ENCODE peak calls at places on chromosome 9, in five cellular contexts. One of them, this sample, is unnamed.

GRCh38 chr9:92055624-92056023 is 59.6 kb downstream of the SPTLC1 start:
- DNase-seq in mesenchymal stem cell: no peak
- DNase-seq in H1: no peak
- DNase-seq in neuronal stem cell: peak
- DNase-seq in H9: no peak
- DNase-seq in this sample: no peak

GRCh38 chr9:114078021-114078780 is at the start of gene AMBP:
- DNase-seq in H9: no peak
- DNase-seq in H1: no peak
- DNase-seq in neuronal stem cell: no peak
- DNase-seq in mesenchymal stem cell: no peak
- DNase-seq in this sample: no peak

GRCh38 chr9:10366171-10366779 is 246.5 kb downstream of the PTPRD start:
- DNase-seq in neuronal stem cell: peak
- DNase-seq in mesenchymal stem cell: peak
- DNase-seq in H1: no peak
- DNase-seq in H9: no peak
- DNase-seq in this sample: peak

GRCh38 chr9:95003694-95004451 is 277.4 kb downstream of the AOPEP start:
- DNase-seq in H1: no peak
- DNase-seq in H9: peak
- DNase-seq in neuronal stem cell: no peak
- DNase-seq in mesenchymal stem cell: peak
- DNase-seq in this sample: peak

GRCh38 chr9:128043467-128043868 is 23.7 kb downstream of the NAIF1 start:
- DNase-seq in H1: no peak
- DNase-seq in mesenchymal stem cell: no peak
- DNase-seq in neuronal stem cell: no peak
- DNase-seq in H9: no peak
- DNase-seq in this sample: no peak

GRCh38 chr9:83583151-83584014 is 39.6 kb upstream of the IDNK start:
- DNase-seq in H1: peak
- DNase-seq in mesenchymal stem cell: peak
- DNase-seq in neuronal stem cell: peak
- DNase-seq in H9: peak
- DNase-seq in this sample: peak

GRCh38 chr9:108259917-108260675 is 595.7 kb downstream of the ACTL7B start:
- DNase-seq in neuronal stem cell: no peak
- DNase-seq in H1: no peak
- DNase-seq in mesenchymal stem cell: peak
- DNase-seq in H9: no peak
- DNase-seq in this sample: no peak

GRCh38 chr9:34375901-34376595 is 650 bp downstream of the MYORG start:
- DNase-seq in H9: peak
- DNase-seq in H1: no peak
- DNase-seq in mesenchymal stem cell: peak
- DNase-seq in neuronal stem cell: peak
- DNase-seq in this sample: peak

GRCh38 chr9:114392749-114393112 is 4.9 kb upstream of the AKNA start:
- DNase-seq in mesenchymal stem cell: no peak
- DNase-seq in H9: no peak
- DNase-seq in H1: no peak
- DNase-seq in neuronal stem cell: no peak
- DNase-seq in this sample: no peak

GRCh38 chr9:61671276-61671973 is 481.6 kb downstream of the SPATA31A7 start:
- DNase-seq in H9: peak
- DNase-seq in neuronal stem cell: no peak
- DNase-seq in mesenchymal stem cell: no peak
- DNase-seq in H1: no peak
- DNase-seq in this sample: peak

GRCh38 chr9:15909297-15909696 is 356.5 kb downstream of the CCDC171 start:
- DNase-seq in mesenchymal stem cell: no peak
- DNase-seq in H9: no peak
- DNase-seq in H1: no peak
- DNase-seq in neuronal stem cell: no peak
- DNase-seq in this sample: peak

DNA sequence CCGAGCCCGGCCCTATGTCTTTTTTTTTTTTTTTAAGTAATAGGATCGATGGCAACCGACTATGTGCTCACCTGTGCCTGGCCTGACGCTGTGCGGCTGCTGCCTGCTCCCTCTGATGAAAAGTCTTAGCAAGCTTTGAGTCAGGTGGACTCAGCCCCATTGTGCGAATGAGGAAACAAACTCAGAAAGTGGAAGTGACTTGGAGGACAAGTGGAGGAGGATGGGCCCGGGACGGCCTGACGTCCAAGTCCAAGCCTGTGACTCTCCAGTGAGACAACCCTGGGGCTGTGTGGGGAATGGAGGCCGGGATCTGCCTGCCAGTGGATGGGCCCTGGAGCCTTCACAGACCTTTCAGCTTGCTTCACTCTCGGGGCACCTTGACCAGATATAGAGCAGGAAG is 57.9 kb downstream of the EXD3 start:
- DNase-seq in H9: no peak
- DNase-seq in mesenchymal stem cell: no peak
- DNase-seq in neuronal stem cell: no peak
- DNase-seq in H1: no peak
- DNase-seq in this sample: no peak
- H2AFZ ChIP-seq in H9: no peak
- H2AFZ ChIP-seq in mesenchymal stem cell: no peak
- H2AFZ ChIP-seq in neuronal stem cell: no peak
- H2AFZ ChIP-seq in H1: no peak
- H2AFZ ChIP-seq in this sample: no peak

DNA sequence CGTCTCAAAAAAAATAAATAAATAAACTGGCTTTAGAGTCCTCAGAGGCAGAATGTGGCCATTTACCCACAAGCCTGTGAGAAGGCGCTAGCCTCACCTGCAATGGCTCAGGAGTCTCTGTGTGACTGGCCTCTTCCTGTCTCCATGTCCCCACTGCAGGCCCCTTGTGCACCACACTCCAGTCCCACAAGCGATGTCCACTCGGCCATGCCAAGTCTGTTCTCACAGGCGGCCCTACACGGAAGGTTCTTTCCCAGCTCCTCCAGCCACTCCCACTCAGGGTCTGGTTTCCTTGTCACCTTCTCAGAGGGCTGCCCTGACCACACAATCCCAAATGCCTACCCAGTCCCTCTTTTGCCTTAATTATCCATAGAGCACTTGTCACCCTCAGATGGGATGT is 38.2 kb downstream of the POLR1E start:
- DNase-seq in H1: no peak
- DNase-seq in mesenchymal stem cell: no peak
- DNase-seq in neuronal stem cell: no peak
- DNase-seq in H9: no peak
- DNase-seq in this sample: no peak
- H2BK12ac ChIP-seq in H1: no peak
- H2BK12ac ChIP-seq in mesenchymal stem cell: no peak
- H2BK12ac ChIP-seq in neuronal stem cell: no peak
- H2BK12ac ChIP-seq in H9: no peak
- H2BK12ac ChIP-seq in this sample: no peak

GRCh38 chr9:36833954-36834353 is 200.1 kb downstream of the PAX5 start:
- DNase-seq in H9: peak
- DNase-seq in neuronal stem cell: no peak
- DNase-seq in H1: peak
- DNase-seq in mesenchymal stem cell: no peak
- DNase-seq in this sample: no peak
- H2AFZ ChIP-seq in H9: no peak
- H2AFZ ChIP-seq in neuronal stem cell: no peak
- H2AFZ ChIP-seq in H1: no peak
- H2AFZ ChIP-seq in mesenchymal stem cell: no peak
- H2AFZ ChIP-seq in this sample: no peak

GRCh38 chr9:131734781-131735180 is 5.1 kb downstream of the RAPGEF1 start:
- DNase-seq in neuronal stem cell: no peak
- DNase-seq in H1: no peak
- DNase-seq in H9: no peak
- DNase-seq in mesenchymal stem cell: no peak
- DNase-seq in this sample: no peak
- H2BK12ac ChIP-seq in neuronal stem cell: no peak
- H2BK12ac ChIP-seq in H1: no peak
- H2BK12ac ChIP-seq in H9: no peak
- H2BK12ac ChIP-seq in mesenchymal stem cell: peak
- H2BK12ac ChIP-seq in this sample: no peak

GRCh38 chr9:131103024-131103423 is 6.7 kb downstream of the AIF1L start:
- DNase-seq in H9: no peak
- DNase-seq in mesenchymal stem cell: no peak
- DNase-seq in neuronal stem cell: no peak
- DNase-seq in H1: no peak
- DNase-seq in this sample: no peak
- H2AFZ ChIP-seq in H9: no peak
- H2AFZ ChIP-seq in mesenchymal stem cell: no peak
- H2AFZ ChIP-seq in neuronal stem cell: no peak
- H2AFZ ChIP-seq in H1: no peak
- H2AFZ ChIP-seq in this sample: no peak

GRCh38 chr9:104779334-104779733 is 15.4 kb downstream of the NIPSNAP3B start:
- DNase-seq in mesenchymal stem cell: no peak
- DNase-seq in neuronal stem cell: no peak
- DNase-seq in H1: no peak
- DNase-seq in H9: no peak
- DNase-seq in this sample: no peak
- H2BK12ac ChIP-seq in mesenchymal stem cell: no peak
- H2BK12ac ChIP-seq in neuronal stem cell: no peak
- H2BK12ac ChIP-seq in H1: no peak
- H2BK12ac ChIP-seq in H9: no peak
- H2BK12ac ChIP-seq in this sample: no peak

DNA sequence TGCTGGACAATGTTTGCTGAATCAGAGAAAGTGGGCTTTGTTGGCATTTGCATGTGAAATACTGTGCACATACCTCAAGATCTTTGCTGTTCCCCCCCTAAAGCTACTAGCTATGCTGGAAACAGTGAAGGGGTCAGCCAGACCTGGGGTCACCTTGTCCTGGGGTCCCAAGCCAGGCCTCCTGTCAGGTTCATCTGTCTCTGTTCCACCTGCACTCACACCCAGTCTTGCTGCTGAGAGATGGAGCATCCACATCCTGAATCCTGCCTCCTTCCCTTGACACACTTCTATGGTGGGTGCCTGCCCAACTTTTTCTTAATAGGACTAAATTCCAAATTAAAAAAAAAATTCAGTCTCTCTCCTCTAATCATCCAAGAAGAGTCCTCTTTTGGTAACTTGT is 4.0 kb upstream of the ABL1 start:
- DNase-seq in mesenchymal stem cell: no peak
- DNase-seq in neuronal stem cell: no peak
- DNase-seq in H1: no peak
- DNase-seq in H9: no peak
- DNase-seq in this sample: no peak
- H2AFZ ChIP-seq in mesenchymal stem cell: no peak
- H2AFZ ChIP-seq in neuronal stem cell: no peak
- H2AFZ ChIP-seq in H1: no peak
- H2AFZ ChIP-seq in H9: no peak
- H2AFZ ChIP-seq in this sample: no peak

This sample was measured in trophoblast cell.